ENCODE peak calls at places on chromosomes 2 and 18, in six cellular contexts. V is NCI-H1417; Y is stimulated activated CD4-positive, alpha-beta T cell treated with anti-CD3 and anti-CD28 coated beads, Interleukin-15, amount 100 ng/mL, for 24 hours; O is stimulated activated CD8-positive, alpha-beta memory T cell treated with anti-CD3 and anti-CD28 coated beads, Interleukin-7, amount 100 ng/mL, for 24 hours; F is HTR-8/SVneo; K is adrenal gland. A is an unnamed sample.

GRCh38 chr2:166891727-166892126 is 3.4 kb downstream of the XIRP2 start:
- DNase-seq in V (no peak), Y (no peak), O (no peak), F (no peak), K (no peak), A (no peak)

GRCh38 chr2:172864182-172864581 is 128.5 kb downstream of the RAPGEF4 start:
- DNase-seq in V (peak; percentile 2), Y (peak; percentile 70), O (no peak), F (no peak), K (peak; percentile 44), A (peak; percentile 72)

GRCh38 chr2:196413821-196414274 is 225.7 kb upstream of the CCDC150 start:
- DNase-seq in V (no peak), Y (no peak), O (no peak), F (no peak), K (no peak), A (no peak)

GRCh38 chr2:238841542-238842181 is 6.2 kb upstream of the TWIST2 start:
- DNase-seq in V (no peak), Y (no peak), O (no peak), F (no peak), K (no peak), A (peak; percentile 23)

GRCh38 chr2:141946016-141946415 is 184.8 kb downstream of the LRP1B start:
- DNase-seq in V (no peak), Y (no peak), O (no peak), F (no peak), K (no peak), A (no peak)

GRCh38 chr2:1047485-1047884 is 96.8 kb downstream of the SNTG2 start:
- DNase-seq in V (no peak), Y (no peak), O (no peak), F (no peak), K (no peak), A (peak; percentile 24)

GRCh38 chr2:9001229-9001628 is 2.3 kb downstream of the MBOAT2 start:
- DNase-seq in V (peak; percentile 32), Y (no peak), O (no peak), F (no peak), K (no peak), A (peak; percentile 95)

GRCh38 chr2:108855194-108855593 is 68.6 kb downstream of the CCDC138 start:
- DNase-seq in V (no peak), Y (no peak), O (no peak), F (peak; percentile 9), K (no peak), A (peak; percentile 56)

GRCh38 chr2:172964511-172964910 is 111.1 kb upstream of the MAP3K20 start:
- DNase-seq in V (no peak), Y (no peak), O (no peak), F (no peak), K (peak; percentile 38), A (no peak)

GRCh38 chr2:231613655-231614558 is 21.2 kb downstream of the TEX44 start:
- DNase-seq in V (peak; percentile 94), Y (peak; percentile 95), O (peak; percentile 65), F (peak; percentile 80), K (peak; percentile 94), A (peak; percentile 79)

GRCh38 chr2:15571729-15572128 is 10.6 kb upstream of the NBAS start:
- DNase-seq in V (no peak), Y (no peak), O (no peak), F (no peak), K (no peak), A (no peak)

GRCh38 chr18:23178661-23179081 is 43.4 kb downstream of the CABLES1 start:
- DNase-seq in V (no peak), Y (no peak), O (no peak), F (no peak), K (no peak), A (no peak)

GRCh38 chr18:74373428-74373827 is 57.8 kb downstream of the C18orf63 start:
- DNase-seq in V (no peak), Y (peak; percentile 36), O (no peak), F (no peak), K (no peak), A (no peak)

GRCh38 chr2:152042636-152043615 is 55.9 kb downstream of the CACNB4 start:
- DNase-seq in V (no peak), Y (no peak), O (no peak), F (no peak), K (no peak), A (no peak)

GRCh38 chr2:48901015-48901343 is 145.5 kb upstream of the LHCGR start:
- DNase-seq in V (no peak), Y (no peak), O (no peak), F (no peak), K (no peak), A (no peak)

GRCh38 chr18:172361-172760 is 14.0 kb downstream of the USP14 start:
- DNase-seq in V (no peak), Y (no peak), O (no peak), F (no peak), K (no peak), A (no peak)

GRCh38 chr2:72276876-72277275 is 129.2 kb upstream of the CYP26B1 start:
- DNase-seq in V (no peak), Y (no peak), O (no peak), F (no peak), K (no peak), A (no peak)

GRCh38 chr2:129117427-129117826 is 798.8 kb upstream of the HS6ST1 start:
- DNase-seq in V (no peak), Y (no peak), O (no peak), F (no peak), K (no peak), A (no peak)

GRCh38 chr18:9474103-9474982 is 970 bp upstream of the RALBP1 start:
- DNase-seq in V (peak; percentile 76), Y (no peak), O (no peak), F (peak; percentile 72), K (peak; percentile 6), A (peak; percentile 87)

GRCh38 chr2:22673501-22673900 is 711.5 kb upstream of the KLHL29 start:
- DNase-seq in V (no peak), Y (no peak), O (no peak), F (no peak), K (no peak), A (no peak)

GRCh38 chr2:111659361-111660281 is 224.4 kb downstream of the ANAPC1 start:
- DNase-seq in V (no peak), Y (no peak), O (no peak), F (peak; percentile 67), K (peak; percentile 48), A (peak; percentile 94)

GRCh38 chr2:102114851-102115497 is 27.6 kb upstream of the IL1R1 start:
- DNase-seq in V (no peak), Y (no peak), O (no peak), F (no peak), K (no peak), A (no peak)

GRCh38 chr18:78912336-78912735 is 67.3 kb upstream of the SALL3 start:
- DNase-seq in V (no peak), Y (no peak), O (no peak), F (no peak), K (no peak), A (no peak)

GRCh38 chr2:119389615-119390306 is 23.0 kb downstream of the DBI start:
- DNase-seq in V (no peak), Y (no peak), O (no peak), F (no peak), K (peak; percentile 85), A (peak; percentile 89)

GRCh38 chr2:128775401-128776285 is 457.0 kb upstream of the HS6ST1 start:
- DNase-seq in V (no peak), Y (no peak), O (no peak), F (no peak), K (no peak), A (no peak)

GRCh38 chr18:27771571-27771970 is 405.4 kb downstream of the CDH2 start:
- DNase-seq in V (no peak), Y (no peak), O (no peak), F (no peak), K (no peak), A (no peak)

GRCh38 chr2:150230616-150231015 is 256.9 kb downstream of the RND3 start:
- DNase-seq in V (no peak), Y (no peak), O (no peak), F (no peak), K (no peak), A (peak; percentile 64)

GRCh38 chr2:228245601-228246000 is 64.1 kb upstream of the SPHKAP start:
- DNase-seq in V (no peak), Y (no peak), O (no peak), F (no peak), K (no peak), A (no peak)

GRCh38 chr2:41716497-41716896 is 331.3 kb upstream of the PKDCC start:
- DNase-seq in V (peak; percentile 71), Y (no peak), O (no peak), F (no peak), K (no peak), A (no peak)

GRCh38 chr2:194883711-194884110 is 773.3 kb upstream of the SLC39A10 start:
- DNase-seq in V (no peak), Y (no peak), O (no peak), F (no peak), K (no peak), A (no peak)

GRCh38 chr2:70123051-70123828 is 36.0 kb downstream of the PCBP1 start:
- DNase-seq in V (no peak), Y (no peak), O (no peak), F (peak; percentile 35), K (peak; percentile 84), A (peak; percentile 34)

GRCh38 chr2:225318440-225318839 is 81.1 kb upstream of the NYAP2 start:
- DNase-seq in V (no peak), Y (no peak), O (no peak), F (no peak), K (no peak), A (no peak)

GRCh38 chr2:222952204-222952603 is 91.4 kb downstream of the ACSL3 start:
- DNase-seq in V (peak; percentile 58), Y (no peak), O (no peak), F (no peak), K (no peak), A (no peak)

GRCh38 chr2:231115651-231116050 is 9.2 kb downstream of the HTR2B start:
- DNase-seq in V (no peak), Y (no peak), O (no peak), F (no peak), K (no peak), A (no peak)

GRCh38 chr2:124804014-124804940 is 779.2 kb downstream of the CNTNAP5 start:
- DNase-seq in V (no peak), Y (no peak), O (no peak), F (no peak), K (no peak), A (peak; percentile 46)

GRCh38 chr2:854460-854859 is 96.2 kb upstream of the SNTG2 start:
- DNase-seq in V (no peak), Y (peak; percentile 61), O (no peak), F (no peak), K (peak; percentile 62), A (peak; percentile 53)

GRCh38 chr2:236057375-236057774 is 110.8 kb downstream of the GBX2 start:
- DNase-seq in V (no peak), Y (no peak), O (no peak), F (no peak), K (no peak), A (no peak)

GRCh38 chr2:85330839-85331636 is 3.2 kb upstream of the TGOLN2 start:
- DNase-seq in V (no peak), Y (no peak), O (no peak), F (no peak), K (no peak), A (no peak)

GRCh38 chr2:48600917-48601316 is 16.7 kb upstream of the GTF2A1L start:
- DNase-seq in V (no peak), Y (no peak), O (no peak), F (no peak), K (peak; percentile 17), A (peak; percentile 41)

A was measured in PC-3.